ENCODE peak calls at places on chromosomes 11 and 22, in seven cellular contexts. H is heart right ventricle, N is GM23248, C is mucosa of descending colon, V is right lobe of liver, X is IMR-90, D is skeletal muscle cell. J is an unnamed sample.

GRCh38 chr11:97567801-97568200 is 1178.0 kb downstream of the JRKL start:
- DNase-seq in V (no peak), H (no peak), D (no peak), N (peak), X (no peak), C (no peak), J (no peak)

GRCh38 chr11:110434952-110435779 is 5.4 kb downstream of the FDX1 start:
- DNase-seq in N (peak), X (no peak), H (no peak), V (no peak), C (no peak), D (no peak), J (no peak)

GRCh38 chr22:41491379-41492100 is 22.6 kb downstream of the ACO2 start:
- DNase-seq in N (no peak), D (no peak), V (no peak), H (no peak), X (peak), C (no peak), J (no peak)

GRCh38 chr11:111540114-111540920 is at the start of gene LAYN:
- DNase-seq in V (no peak), D (no peak), C (peak), H (peak), N (peak), X (peak), J (no peak)

GRCh38 chr11:66906077-66906929 is 49.4 kb downstream of the LRFN4 start:
- DNase-seq in N (peak), H (no peak), V (peak), X (peak), D (no peak), C (no peak), J (no peak)

GRCh38 chr22:30333707-30334087 is 7.0 kb upstream of the TBC1D10A start:
- DNase-seq in N (no peak), X (no peak), V (no peak), H (no peak), D (no peak), C (no peak), J (no peak)

GRCh38 chr11:68373810-68374501 is 61.6 kb downstream of the LRP5 start:
- DNase-seq in D (peak), V (peak), C (peak), N (peak), X (peak), H (peak), J (no peak)

GRCh38 chr11:93494341-93494740 is 48.9 kb downstream of the SMCO4 start:
- DNase-seq in X (no peak), D (no peak), C (no peak), H (no peak), N (no peak), V (no peak), J (no peak)

GRCh38 chr11:77183421-77183984 is 55.5 kb downstream of the MYO7A start:
- DNase-seq in V (no peak), N (no peak), C (no peak), D (no peak), X (no peak), H (no peak), J (no peak)

GRCh38 chr11:35618497-35619029 is 303 bp downstream of the FJX1 start:
- DNase-seq in D (no peak), H (peak), X (peak), V (peak), C (no peak), N (peak), J (no peak)

GRCh38 chr11:23727821-23728220 is 769.0 kb upstream of the LUZP2 start:
- DNase-seq in V (no peak), D (peak), C (no peak), N (peak), H (no peak), X (peak), J (no peak)

GRCh38 chr11:10659339-10660216 is 34.0 kb downstream of the IRAG1 start:
- DNase-seq in N (peak), C (no peak), D (peak), V (no peak), X (peak), H (no peak), J (no peak)

GRCh38 chr11:13135385-13136271 is 126.5 kb downstream of the RASSF10 start:
- DNase-seq in X (peak), N (peak), D (peak), H (no peak), V (no peak), C (no peak), J (no peak)
- H3K4me3 ChIP-seq in X (no peak), N (no peak), D (no peak), H (no peak), V (no peak), C (no peak), J (no peak)

DNA sequence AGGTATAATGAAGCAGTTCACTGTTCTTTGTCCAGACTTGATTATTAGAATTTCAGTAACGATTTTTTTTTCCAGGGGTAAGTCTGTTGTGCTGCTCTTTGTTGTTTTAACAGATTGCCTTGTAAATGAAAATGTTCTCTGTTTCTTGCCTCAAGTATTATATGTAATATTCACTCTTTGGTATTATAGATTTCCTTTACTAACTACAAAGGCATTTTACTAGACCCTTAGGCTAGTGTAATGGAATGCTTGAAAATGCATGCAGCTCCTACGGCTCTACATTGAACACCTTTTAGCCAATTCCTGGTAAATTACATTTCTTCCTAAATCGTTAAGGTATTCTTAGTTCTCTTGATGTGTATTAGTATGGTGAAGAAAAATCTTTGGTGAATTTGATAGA is 113.3 kb downstream of the DBX1 start:
- DNase-seq in H (no peak), C (no peak), X (no peak), D (no peak), N (no peak), V (no peak), J (no peak)
- H3K4me3 ChIP-seq in H (peak), C (no peak), X (no peak), D (no peak), N (no peak), V (no peak), J (no peak)

DNA sequence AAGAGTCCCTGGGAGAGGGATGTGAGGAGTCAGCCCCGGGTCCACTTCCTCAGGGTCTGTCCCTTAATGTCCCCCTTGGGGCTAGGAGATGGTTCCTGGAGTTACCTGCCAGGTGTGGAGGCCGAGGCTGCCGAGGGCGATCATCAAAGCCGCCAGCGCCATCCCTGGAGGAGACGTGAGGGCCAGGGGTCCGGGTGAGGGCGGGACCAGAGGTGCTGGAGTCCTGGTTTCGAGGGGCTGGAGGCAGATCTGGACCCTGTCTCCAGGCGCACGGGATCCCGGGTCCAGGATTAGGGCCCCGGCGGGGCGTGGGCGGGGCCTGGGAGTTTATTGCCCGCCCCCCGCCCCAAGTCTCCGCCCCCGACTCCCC is at the start of gene ART5:
- DNase-seq in H (no peak), D (no peak), N (no peak), X (no peak), C (no peak), V (no peak), J (no peak)
- H3K4me3 ChIP-seq in H (peak), D (peak), N (peak), X (peak), C (no peak), V (peak), J (peak)

GRCh38 chr22:46587492-46588278 is 32.5 kb upstream of the GRAMD4 start:
- DNase-seq in N (no peak), X (no peak), V (peak), H (no peak), C (peak), D (no peak), J (no peak)
- H3K4me3 ChIP-seq in N (no peak), X (no peak), V (no peak), H (no peak), C (no peak), D (no peak), J (no peak)

J was measured in Jurkat, Clone E6-1.